ENCODE peak calls at places on chromosomes 13 and 19, in nine cellular contexts. G is fibroblast of lung, M is IMR-90, W is iPS DF 6.9, E is heart left ventricle, C is transverse colon, Z is tibial nerve, V is ascending aorta, D is breast epithelium. L is an unnamed sample.
A peak's percentile ranks its signal among the peaks of the same experiment; 100 is the strongest.

GRCh38 chr19:15432018-15432494 is 13.3 kb upstream of the AKAP8L start:
- DNase-seq in G (no peak), M (no peak), W (no peak), E (peak; percentile 35), C (no peak), Z (no peak), V (no peak), D (no peak), L (no peak)

GRCh38 chr13:54676526-54677113 is 1648.0 kb downstream of the OLFM4 start:
- DNase-seq in G (no peak), M (no peak), W (no peak), E (no peak), C (no peak), Z (no peak), V (no peak), D (no peak), L (no peak)

GRCh38 chr19:49790866-49791265 is 22.2 kb downstream of the FUZ start:
- DNase-seq in G (no peak), M (peak; percentile 11), W (no peak), E (peak; percentile 70), C (no peak), Z (no peak), V (no peak), D (no peak), L (no peak)

GRCh38 chr13:51684076-51684475 is 99.8 kb downstream of the WDFY2 start:
- DNase-seq in G (peak; percentile 68), M (peak; percentile 49), W (no peak), E (no peak), C (no peak), Z (no peak), V (no peak), D (no peak), L (no peak)

GRCh38 chr19:49347835-49348234 is 12.6 kb downstream of the CD37 start:
- DNase-seq in G (peak; percentile 66), M (peak; percentile 82), W (no peak), E (no peak), C (no peak), Z (peak; percentile 48), V (no peak), D (no peak), L (no peak)

GRCh38 chr19:18790566-18791314 is at the start of gene COMP:
- DNase-seq in G (no peak), M (no peak), W (no peak), E (no peak), C (no peak), Z (no peak), V (no peak), D (no peak), L (no peak)

GRCh38 chr13:58869566-58869965 is 1238.0 kb downstream of the PCDH17 start:
- DNase-seq in G (no peak), M (no peak), W (no peak), E (no peak), C (no peak), Z (no peak), V (no peak), D (no peak), L (no peak)

GRCh38 chr19:10713317-10713716 is 4.6 kb upstream of the DNM2 start:
- DNase-seq in G (no peak), M (no peak), W (no peak), E (no peak), C (peak; percentile 84), Z (no peak), V (no peak), D (no peak), L (no peak)

GRCh38 chr19:48122421-48122820 is 11.8 kb upstream of the PLA2G4C start:
- DNase-seq in G (no peak), M (no peak), W (no peak), E (no peak), C (no peak), Z (no peak), V (no peak), D (no peak), L (no peak)

GRCh38 chr19:54207908-54208783 is 7.5 kb downstream of the RPS9 start:
- DNase-seq in G (peak; percentile 77), M (peak; percentile 78), W (no peak), E (peak; percentile 80), C (peak; percentile 72), Z (peak; percentile 75), V (peak; percentile 86), D (peak; percentile 62), L (no peak)

GRCh38 chr19:681029-681626 is 4.9 kb downstream of the FSTL3 start:
- DNase-seq in G (no peak), M (no peak), W (no peak), E (no peak), C (peak; percentile 92), Z (no peak), V (peak; percentile 80), D (no peak), L (no peak)

GRCh38 chr13:50685491-50685890 is 158.0 kb downstream of the DLEU7 start:
- DNase-seq in G (peak; percentile 47), M (no peak), W (no peak), E (peak; percentile 89), C (peak; percentile 41), Z (peak; percentile 77), V (peak; percentile 69), D (peak; percentile 44), L (no peak)

GRCh38 chr13:78709028-78709427 is 50.1 kb upstream of the OBI1 start:
- DNase-seq in G (peak; percentile 45), M (no peak), W (no peak), E (no peak), C (no peak), Z (no peak), V (no peak), D (no peak), L (no peak)

GRCh38 chr19:41298327-41298964 is 11.5 kb upstream of the CCDC97 start:
- DNase-seq in G (peak; percentile 77), M (peak; percentile 82), W (no peak), E (peak; percentile 91), C (peak; percentile 78), Z (peak; percentile 47), V (peak; percentile 89), D (peak; percentile 80), L (no peak)

GRCh38 chr13:50424993-50425392 is 409.7 kb downstream of the KCNRG start:
- DNase-seq in G (no peak), M (no peak), W (no peak), E (no peak), C (no peak), Z (no peak), V (no peak), D (no peak), L (no peak)

GRCh38 chr19:23983406-23983805 is 68.7 kb downstream of the ZNF726 start:
- DNase-seq in G (no peak), M (no peak), W (no peak), E (no peak), C (no peak), Z (no peak), V (no peak), D (no peak), L (peak; percentile 50)

GRCh38 chr13:50969691-50970090 is 60.1 kb downstream of the RNASEH2B start:
- DNase-seq in G (peak; percentile 17), M (no peak), W (peak; percentile 39), E (no peak), C (peak; percentile 26), Z (no peak), V (no peak), D (no peak), L (peak; percentile 23)

GRCh38 chr13:21232196-21232595 is 55.7 kb downstream of the MRPL57 start:
- DNase-seq in G (no peak), M (peak; percentile 34), W (no peak), E (peak; percentile 32), C (no peak), Z (peak; percentile 40), V (no peak), D (no peak), L (no peak)

GRCh38 chr13:110410906-110411305 is 103.8 kb downstream of the COL4A2 start:
- DNase-seq in G (no peak), M (no peak), W (no peak), E (no peak), C (no peak), Z (no peak), V (peak; percentile 61), D (peak; percentile 15), L (no peak)
- H3K27ac ChIP-seq in G (peak overlapping the region; percentile 75), M (peak overlapping the region; percentile 71), W (no peak overlapping the region), E (peak overlapping the region; percentile 86), C (peak overlapping the region; percentile 89), Z (peak overlapping the region; percentile 93), V (peak overlapping the region; percentile 91), D (peak overlapping the region; percentile 89), L (no peak overlapping the region)

GRCh38 chr13:26551255-26551654 is 6.2 kb upstream of the WASF3 start:
- DNase-seq in G (no peak), M (peak; percentile 39), W (no peak), E (no peak), C (no peak), Z (no peak), V (no peak), D (no peak), L (no peak)
- H3K27me3 ChIP-seq in G (peaks cover 6% of the 10 kb centered on the region), M (peaks cover 14% of the 10 kb centered on the region), W (peaks cover 1% of the 10 kb centered on the region), E (peaks cover 8% of the 10 kb centered on the region), C (peaks cover 72% of the 10 kb centered on the region), Z (no peaks in the 10 kb centered on the region), V (no peaks in the 10 kb centered on the region), D (peaks cover 16% of the 10 kb centered on the region), L (peaks cover 36% of the 10 kb centered on the region)

GRCh38 chr13:45436332-45436731 is 18.2 kb upstream of the SLC25A30 start:
- DNase-seq in G (no peak), M (no peak), W (no peak), E (no peak), C (no peak), Z (no peak), V (peak; percentile 31), D (no peak), L (no peak)
- H3K27ac ChIP-seq in G (no peak overlapping the region), M (no peak overlapping the region), W (no peak overlapping the region), E (no peak overlapping the region), C (no peak overlapping the region), Z (no peak overlapping the region), V (no peak overlapping the region), D (no peak overlapping the region), L (no peak overlapping the region)

DNA sequence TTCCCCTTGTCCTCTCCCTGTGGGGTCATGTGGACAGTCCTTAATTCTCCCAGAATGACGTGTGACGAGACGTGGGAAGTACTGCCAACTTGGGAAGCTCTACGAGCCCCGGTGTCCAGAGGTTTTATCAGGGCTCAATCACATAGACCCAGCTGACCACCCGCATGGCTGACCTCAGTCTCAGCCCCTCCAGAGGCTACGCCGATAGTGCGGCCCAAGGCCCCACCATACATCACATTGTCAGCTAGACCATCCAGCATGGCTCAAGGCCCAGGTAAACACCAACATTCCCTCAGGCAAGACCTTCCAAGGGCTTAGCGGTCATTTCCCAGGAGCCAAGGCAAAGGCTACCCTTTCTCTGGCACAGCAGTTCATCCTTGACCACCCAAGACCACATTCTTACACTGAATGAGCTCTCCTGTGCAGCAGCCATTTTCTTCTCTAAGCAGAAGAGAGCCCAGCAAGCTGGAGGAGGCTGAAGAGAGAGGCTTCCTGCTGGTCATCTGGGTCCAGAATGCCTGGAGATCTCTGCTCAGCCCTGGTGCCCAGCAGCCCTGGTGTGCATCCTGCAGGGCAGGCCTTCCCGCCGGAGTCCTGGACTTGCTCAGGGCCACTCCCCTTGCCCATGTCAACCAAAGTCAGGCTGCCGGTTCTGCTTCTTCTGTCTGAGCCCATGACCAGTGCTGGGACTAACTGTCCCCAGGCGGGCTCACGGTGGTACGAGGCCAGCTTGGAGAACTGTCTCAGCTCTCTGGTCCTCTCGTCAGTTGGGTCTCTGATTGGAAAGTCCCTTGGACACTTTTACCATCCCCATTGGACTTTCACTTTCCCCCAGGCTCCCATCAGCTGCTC is 7.9 kb upstream of the F10 start:
- DNase-seq in G (no peak), M (no peak), W (no peak), E (no peak), C (peak; percentile 5), Z (no peak), V (peak; percentile 58), D (no peak), L (no peak)
- H3K27me3 ChIP-seq in G (peaks cover 17% of the 10 kb centered on the region), M (peaks cover 25% of the 10 kb centered on the region), W (peaks cover 18% of the 10 kb centered on the region), E (peaks cover 14% of the 10 kb centered on the region), C (peaks cover 15% of the 10 kb centered on the region), Z (no peaks in the 10 kb centered on the region), V (peaks cover 8% of the 10 kb centered on the region), D (peaks cover 14% of the 10 kb centered on the region), L (peaks cover 18% of the 10 kb centered on the region)

L was measured in foreskin keratinocyte.